ENCODE peak calls at places on chromosomes 4 and X, in six cellular contexts. T, C, Z, I, D and O are unnamed samples.

GRCh38 chrX:150548684-150549083 is 19.7 kb upstream of the MTM1 start:
- DNase-seq in T (no peak), C (no peak), Z (peak), I (no peak), D (no peak), O (no peak)

GRCh38 chrX:20829665-20830481 is 544.3 kb upstream of the CNKSR2 start:
- DNase-seq in T (no peak), C (no peak), Z (no peak), I (peak), D (no peak), O (no peak)

GRCh38 chr4:84389406-84389805 is 109.7 kb downstream of the NKX6-1 start:
- DNase-seq in T (no peak), C (no peak), Z (no peak), I (peak), D (no peak), O (no peak)

GRCh38 chrX:46279214-46279924 is 265.9 kb downstream of the ZNF674 start:
- DNase-seq in T (no peak), C (no peak), Z (no peak), I (no peak), D (no peak), O (no peak)

GRCh38 chr4:3642806-3643517 is 110.7 kb upstream of the LRPAP1 start:
- DNase-seq in T (no peak), C (no peak), Z (no peak), I (no peak), D (no peak), O (no peak)

GRCh38 chr4:152488246-152488645 is 47.6 kb downstream of the FBXW7 start:
- DNase-seq in T (no peak), C (no peak), Z (no peak), I (no peak), D (no peak), O (no peak)

GRCh38 chrX:132837971-132838370 is 120.5 kb downstream of the HS6ST2 start:
- DNase-seq in T (no peak), C (no peak), Z (no peak), I (no peak), D (no peak), O (no peak)

GRCh38 chrX:54921427-54922021 is 900 bp downstream of the TRO start:
- DNase-seq in T (peak), C (peak), Z (peak), I (peak), D (peak), O (peak)

GRCh38 chr4:162497564-162498167 is 333.9 kb upstream of the FSTL5 start:
- DNase-seq in T (no peak), C (no peak), Z (no peak), I (peak), D (no peak), O (no peak)

GRCh38 chr4:164154416-164154815 is 599.5 kb upstream of the SMIM31 start:
- DNase-seq in T (no peak), C (no peak), Z (no peak), I (no peak), D (no peak), O (no peak)

GRCh38 chr4:5940470-5941203 is 47.8 kb upstream of the CRMP1 start:
- DNase-seq in T (no peak), C (no peak), Z (no peak), I (no peak), D (no peak), O (no peak)

GRCh38 chrX:136780738-136781137 is at the start of gene ARHGEF6:
- DNase-seq in T (no peak), C (no peak), Z (no peak), I (no peak), D (no peak), O (peak)

GRCh38 chr4:1771555-1772305 is 21.4 kb upstream of the FGFR3 start:
- DNase-seq in T (no peak), C (no peak), Z (no peak), I (no peak), D (no peak), O (no peak)

GRCh38 chrX:129781134-129782014 is 1.6 kb downstream of the SASH3 start:
- DNase-seq in T (peak), C (peak), Z (peak), I (no peak), D (no peak), O (no peak)

GRCh38 chr4:148059617-148060180 is 327.8 kb downstream of the ARHGAP10 start:
- DNase-seq in T (no peak), C (no peak), Z (no peak), I (no peak), D (no peak), O (no peak)

GRCh38 chr4:73308286-73308685 is 49.7 kb upstream of the ANKRD17 start:
- DNase-seq in T (no peak), C (no peak), Z (no peak), I (peak), D (no peak), O (no peak)

GRCh38 chr4:152810715-152811287 is 31.0 kb downstream of the ARFIP1 start:
- DNase-seq in T (no peak), C (no peak), Z (no peak), I (no peak), D (no peak), O (no peak)

GRCh38 chrX:1398431-1399340 is 6.8 kb upstream of the SLC25A6 start:
- DNase-seq in T (no peak), C (no peak), Z (no peak), I (no peak), D (peak), O (no peak)

GRCh38 chr4:42816189-42816588 is 76.3 kb upstream of the GRXCR1 start:
- DNase-seq in T (no peak), C (no peak), Z (no peak), I (no peak), D (no peak), O (no peak)

GRCh38 chr4:78528327-78528726 is 23.2 kb upstream of the ANXA3 start:
- DNase-seq in T (no peak), C (no peak), Z (no peak), I (no peak), D (no peak), O (no peak)

GRCh38 chr4:17492058-17492741 is 19.7 kb downstream of the QDPR start:
- DNase-seq in T (no peak), C (no peak), Z (peak), I (no peak), D (no peak), O (no peak)

GRCh38 chrX:16785247-16786138 is 773 bp upstream of the TXLNG start:
- DNase-seq in T (no peak), C (no peak), Z (peak), I (no peak), D (no peak), O (peak)

GRCh38 chr4:182320580-182320979 is 77.4 kb downstream of the TENM3 start:
- DNase-seq in T (no peak), C (no peak), Z (no peak), I (no peak), D (no peak), O (no peak)